ENCODE peak calls at places on chromosomes 12 and 14, in four cellular contexts. One of them, this sample, is unnamed.

GRCh38 chr12:125065753-125066570 is 727 bp downstream of the AACS start:
- DNase-seq in GM23248: peak
- DNase-seq in NCI-H1105: no peak
- DNase-seq in stimulated activated naive CD8-positive, alpha-beta T cell treated with anti-CD3 and anti-CD28 coated beads, Interleukin-15, Interleukin-2, amounts not matched to agents 100 U/mL and 50 U/mL, for 24 hours: no peak
- DNase-seq in this sample: peak

GRCh38 chr14:36773136-36773540 is 111.5 kb downstream of the PAX9 start:
- DNase-seq in GM23248: peak
- DNase-seq in stimulated activated naive CD8-positive, alpha-beta T cell treated with anti-CD3 and anti-CD28 coated beads, Interleukin-15, Interleukin-2, amounts not matched to agents 100 U/mL and 50 U/mL, for 24 hours: no peak
- DNase-seq in NCI-H1105: no peak
- DNase-seq in this sample: peak

GRCh38 chr14:67738740-67739504 is 37.2 kb downstream of the RDH12 start:
- DNase-seq in stimulated activated naive CD8-positive, alpha-beta T cell treated with anti-CD3 and anti-CD28 coated beads, Interleukin-15, Interleukin-2, amounts not matched to agents 100 U/mL and 50 U/mL, for 24 hours: no peak
- DNase-seq in GM23248: peak
- DNase-seq in NCI-H1105: no peak
- DNase-seq in this sample: no peak

GRCh38 chr12:111827916-111828315 is 14.1 kb upstream of the MAPKAPK5 start:
- DNase-seq in GM23248: no peak
- DNase-seq in NCI-H1105: no peak
- DNase-seq in stimulated activated naive CD8-positive, alpha-beta T cell treated with anti-CD3 and anti-CD28 coated beads, Interleukin-15, Interleukin-2, amounts not matched to agents 100 U/mL and 50 U/mL, for 24 hours: no peak
- DNase-seq in this sample: no peak

GRCh38 chr12:112096667-112097066 is 11.9 kb downstream of the NAA25 start:
- DNase-seq in stimulated activated naive CD8-positive, alpha-beta T cell treated with anti-CD3 and anti-CD28 coated beads, Interleukin-15, Interleukin-2, amounts not matched to agents 100 U/mL and 50 U/mL, for 24 hours: no peak
- DNase-seq in GM23248: peak
- DNase-seq in NCI-H1105: no peak
- DNase-seq in this sample: no peak

GRCh38 chr12:25054783-25055144 is 105.9 kb upstream of the BCAT1 start:
- DNase-seq in stimulated activated naive CD8-positive, alpha-beta T cell treated with anti-CD3 and anti-CD28 coated beads, Interleukin-15, Interleukin-2, amounts not matched to agents 100 U/mL and 50 U/mL, for 24 hours: peak
- DNase-seq in NCI-H1105: no peak
- DNase-seq in GM23248: peak
- DNase-seq in this sample: no peak

GRCh38 chr12:83040339-83040738 is 353.6 kb downstream of the TMTC2 start:
- DNase-seq in GM23248: no peak
- DNase-seq in NCI-H1105: no peak
- DNase-seq in stimulated activated naive CD8-positive, alpha-beta T cell treated with anti-CD3 and anti-CD28 coated beads, Interleukin-15, Interleukin-2, amounts not matched to agents 100 U/mL and 50 U/mL, for 24 hours: no peak
- DNase-seq in this sample: no peak

GRCh38 chr14:61656341-61656740 is 39.0 kb upstream of the HIF1A start:
- DNase-seq in NCI-H1105: no peak
- DNase-seq in stimulated activated naive CD8-positive, alpha-beta T cell treated with anti-CD3 and anti-CD28 coated beads, Interleukin-15, Interleukin-2, amounts not matched to agents 100 U/mL and 50 U/mL, for 24 hours: no peak
- DNase-seq in GM23248: no peak
- DNase-seq in this sample: no peak

GRCh38 chr12:21149849-21150248 is 18.9 kb downstream of the SLCO1B1 start:
- DNase-seq in GM23248: no peak
- DNase-seq in NCI-H1105: no peak
- DNase-seq in stimulated activated naive CD8-positive, alpha-beta T cell treated with anti-CD3 and anti-CD28 coated beads, Interleukin-15, Interleukin-2, amounts not matched to agents 100 U/mL and 50 U/mL, for 24 hours: no peak
- DNase-seq in this sample: no peak